ENCODE peak calls at places on chromosome 2, in four cellular contexts. Y is stimulated activated CD4-positive, alpha-beta T cell treated with anti-CD3 and anti-CD28 coated beads, Interleukin-12 subunit alpha, Interleukin-12 subunit beta, amount 100 ng/mL, for 48 hours; F is D341Med; P is bronchial epithelial cell. S is an unnamed sample.
A peak's percentile ranks its signal among the peaks of the same experiment; 100 is the strongest.

GRCh38 chr2:29462293-29462692 is 347.1 kb downstream of the CLIP4 start:
- DNase-seq in Y (no peak), F (no peak), P (peak; percentile 42), S (no peak)

GRCh38 chr2:208163489-208163888 is at the start of gene CRYGA:
- DNase-seq in Y (no peak), F (no peak), P (no peak), S (no peak)

GRCh38 chr2:151560289-151560688 is 150.6 kb downstream of the RIF1 start:
- DNase-seq in Y (no peak), F (no peak), P (peak; percentile 86), S (no peak)

GRCh38 chr2:128270306-128271185 is 48.1 kb downstream of the HS6ST1 start:
- DNase-seq in Y (no peak), F (no peak), P (no peak), S (no peak)

GRCh38 chr2:142869461-142870106 is 7.9 kb upstream of the KYNU start:
- DNase-seq in Y (no peak), F (no peak), P (no peak), S (no peak)

GRCh38 chr2:190065839-190066238 is 3.3 kb upstream of the MSTN start:
- DNase-seq in Y (no peak), F (no peak), P (no peak), S (no peak)

GRCh38 chr2:165863816-165864221 is 69.8 kb upstream of the GALNT3 start:
- DNase-seq in Y (no peak), F (no peak), P (no peak), S (no peak)

GRCh38 chr2:44126106-44126797 is 42.4 kb upstream of the PPM1B start:
- DNase-seq in Y (no peak), F (no peak), P (peak; percentile 66), S (peak; percentile 69)

GRCh38 chr2:229417176-229417575 is 146.1 kb upstream of the PID1 start:
- DNase-seq in Y (no peak), F (no peak), P (no peak), S (no peak)

GRCh38 chr2:53490659-53491058 is 276.9 kb upstream of the CHAC2 start:
- DNase-seq in Y (no peak), F (no peak), P (peak; percentile 17), S (no peak)

GRCh38 chr2:239692348-239692747 is 291.5 kb upstream of the HDAC4 start:
- DNase-seq in Y (no peak), F (no peak), P (no peak), S (no peak)

GRCh38 chr2:241821460-241822263 is 12.7 kb downstream of the NEU4 start:
- DNase-seq in Y (no peak), F (peak; percentile 20), P (no peak), S (no peak)

GRCh38 chr2:237459226-237459625 is 27.8 kb upstream of the MLPH start:
- DNase-seq in Y (no peak), F (no peak), P (no peak), S (no peak)

GRCh38 chr2:29212009-29212408 is 96.8 kb downstream of the CLIP4 start:
- DNase-seq in Y (no peak), F (no peak), P (no peak), S (no peak)

GRCh38 chr2:37376421-37377186 is 32.2 kb downstream of the QPCT start:
- DNase-seq in Y (no peak), F (no peak), P (peak; percentile 82), S (no peak)

GRCh38 chr2:154616659-154617058 is 81.8 kb upstream of the KCNJ3 start:
- DNase-seq in Y (no peak), F (no peak), P (no peak), S (no peak)

GRCh38 chr2:128449226-128450061 is 130.8 kb upstream of the HS6ST1 start:
- DNase-seq in Y (no peak), F (peak; percentile 14), P (no peak), S (no peak)

GRCh38 chr2:228763600-228763999 is 507.5 kb downstream of the PID1 start:
- DNase-seq in Y (no peak), F (no peak), P (no peak), S (no peak)

GRCh38 chr2:12027136-12027535 is 280.7 kb downstream of the LPIN1 start:
- DNase-seq in Y (no peak), F (no peak), P (no peak), S (no peak)

GRCh38 chr2:230684222-230685164 is 28.1 kb upstream of the CAB39 start:
- DNase-seq in Y (no peak), F (no peak), P (peak; percentile 93), S (no peak)

GRCh38 chr2:69720404-69720803 is 21.5 kb upstream of the ANXA4 start:
- DNase-seq in Y (no peak), F (no peak), P (no peak), S (no peak)

GRCh38 chr2:154370873-154371272 is 327.6 kb upstream of the KCNJ3 start:
- DNase-seq in Y (no peak), F (no peak), P (no peak), S (no peak)

GRCh38 chr2:41337956-41338355 is 709.9 kb upstream of the PKDCC start:
- DNase-seq in Y (no peak), F (no peak), P (no peak), S (no peak)

GRCh38 chr2:45992021-45992745 is 305.0 kb upstream of the EPAS1 start:
- DNase-seq in Y (no peak), F (no peak), P (peak; percentile 92), S (no peak)

GRCh38 chr2:44620189-44620990 is 258.6 kb downstream of the CAMKMT start:
- DNase-seq in Y (no peak), F (no peak), P (no peak), S (no peak)

S was measured in KBM-7.